ENCODE peak calls at places on chromosomes 11 and 22, in seven cellular contexts. One of them, this sample, is unnamed.

GRCh38 chr22:22408731-22409696 is 99.5 kb downstream of the ZNF280B start:
- DNase-seq in A673: peak; percentile 23
- DNase-seq in CD8-positive, alpha-beta memory T cell: no peak
- DNase-seq in stomach: no peak
- DNase-seq in colonic mucosa: no peak
- DNase-seq in pancreas: peak; percentile 50
- DNase-seq in psoas muscle: no peak
- DNase-seq in this sample: no peak

GRCh38 chr11:2778630-2779498 is 79.1 kb upstream of the KCNQ1OT1 start:
- DNase-seq in pancreas: peak; percentile 89
- DNase-seq in A673: no peak
- DNase-seq in psoas muscle: peak; percentile 90
- DNase-seq in CD8-positive, alpha-beta memory T cell: no peak
- DNase-seq in stomach: peak; percentile 93
- DNase-seq in colonic mucosa: peak; percentile 85
- DNase-seq in this sample: peak; percentile 94

GRCh38 chr11:126431401-126432064 is 76.0 kb downstream of the ST3GAL4 start:
- DNase-seq in A673: no peak
- DNase-seq in pancreas: no peak
- DNase-seq in psoas muscle: peak; percentile 72
- DNase-seq in stomach: peak; percentile 38
- DNase-seq in colonic mucosa: peak; percentile 84
- DNase-seq in CD8-positive, alpha-beta memory T cell: no peak
- DNase-seq in this sample: peak; percentile 88

GRCh38 chr11:20342347-20343279 is 20.9 kb upstream of the HTATIP2 start:
- DNase-seq in stomach: no peak
- DNase-seq in A673: peak; percentile 39
- DNase-seq in CD8-positive, alpha-beta memory T cell: no peak
- DNase-seq in colonic mucosa: no peak
- DNase-seq in psoas muscle: no peak
- DNase-seq in pancreas: no peak
- DNase-seq in this sample: no peak

GRCh38 chr22:31093956-31094622 is 13.0 kb downstream of the SMTN start:
- DNase-seq in colonic mucosa: no peak
- DNase-seq in CD8-positive, alpha-beta memory T cell: no peak
- DNase-seq in stomach: peak; percentile 51
- DNase-seq in pancreas: peak; percentile 29
- DNase-seq in A673: no peak
- DNase-seq in psoas muscle: peak; percentile 81
- DNase-seq in this sample: peak; percentile 82

GRCh38 chr22:25572708-25573161 is 8.3 kb downstream of the GRK3 start:
- DNase-seq in pancreas: no peak
- DNase-seq in psoas muscle: no peak
- DNase-seq in stomach: no peak
- DNase-seq in colonic mucosa: no peak
- DNase-seq in A673: no peak
- DNase-seq in CD8-positive, alpha-beta memory T cell: no peak
- DNase-seq in this sample: no peak

GRCh38 chr11:18310800-18311340 is 11.1 kb downstream of the HPS5 start:
- DNase-seq in pancreas: no peak
- DNase-seq in CD8-positive, alpha-beta memory T cell: no peak
- DNase-seq in colonic mucosa: no peak
- DNase-seq in psoas muscle: no peak
- DNase-seq in stomach: no peak
- DNase-seq in A673: no peak
- DNase-seq in this sample: no peak

GRCh38 chr11:107999759-108000455 is 8.8 kb upstream of the CUL5 start:
- DNase-seq in psoas muscle: no peak
- DNase-seq in pancreas: no peak
- DNase-seq in stomach: no peak
- DNase-seq in colonic mucosa: no peak
- DNase-seq in A673: peak; percentile 85
- DNase-seq in CD8-positive, alpha-beta memory T cell: peak; percentile 8
- DNase-seq in this sample: no peak

GRCh38 chr11:9697766-9698165 is 33.9 kb downstream of the SWAP70 start:
- DNase-seq in colonic mucosa: no peak
- DNase-seq in stomach: no peak
- DNase-seq in A673: no peak
- DNase-seq in CD8-positive, alpha-beta memory T cell: no peak
- DNase-seq in pancreas: no peak
- DNase-seq in psoas muscle: no peak
- DNase-seq in this sample: no peak

GRCh38 chr11:57126766-57127400 is 54.9 kb upstream of the LRRC55 start:
- DNase-seq in psoas muscle: no peak
- DNase-seq in A673: no peak
- DNase-seq in stomach: no peak
- DNase-seq in CD8-positive, alpha-beta memory T cell: no peak
- DNase-seq in pancreas: no peak
- DNase-seq in colonic mucosa: no peak
- DNase-seq in this sample: no peak

GRCh38 chr11:85961130-85961529 is 105.9 kb downstream of the CCDC83 start:
- DNase-seq in pancreas: no peak
- DNase-seq in colonic mucosa: no peak
- DNase-seq in psoas muscle: no peak
- DNase-seq in A673: no peak
- DNase-seq in stomach: no peak
- DNase-seq in CD8-positive, alpha-beta memory T cell: no peak
- DNase-seq in this sample: no peak

GRCh38 chr11:62552931-62553838 is 6.6 kb upstream of the AHNAK start:
- DNase-seq in colonic mucosa: peak; percentile 90
- DNase-seq in pancreas: peak; percentile 81
- DNase-seq in A673: peak; percentile 76
- DNase-seq in stomach: peak; percentile 91
- DNase-seq in psoas muscle: peak; percentile 94
- DNase-seq in CD8-positive, alpha-beta memory T cell: peak; percentile 47
- DNase-seq in this sample: peak; percentile 87

GRCh38 chr11:29166306-29166705 is 850.5 kb downstream of the KCNA4 start:
- DNase-seq in psoas muscle: no peak
- DNase-seq in pancreas: no peak
- DNase-seq in A673: no peak
- DNase-seq in CD8-positive, alpha-beta memory T cell: no peak
- DNase-seq in stomach: no peak
- DNase-seq in colonic mucosa: no peak
- DNase-seq in this sample: no peak

GRCh38 chr11:19614370-19614936 is 98.2 kb upstream of the NAV2 start:
- DNase-seq in stomach: no peak
- DNase-seq in psoas muscle: no peak
- DNase-seq in A673: no peak
- DNase-seq in pancreas: no peak
- DNase-seq in colonic mucosa: no peak
- DNase-seq in CD8-positive, alpha-beta memory T cell: no peak
- DNase-seq in this sample: no peak

GRCh38 chr11:2694995-2695939 is 4.5 kb downstream of the KCNQ1OT1 start:
- DNase-seq in pancreas: no peak
- DNase-seq in stomach: no peak
- DNase-seq in A673: no peak
- DNase-seq in psoas muscle: no peak
- DNase-seq in CD8-positive, alpha-beta memory T cell: no peak
- DNase-seq in colonic mucosa: no peak
- DNase-seq in this sample: no peak

GRCh38 chr11:77074626-77075221 is 8.0 kb downstream of the CAPN5 start:
- DNase-seq in psoas muscle: no peak
- DNase-seq in colonic mucosa: peak; percentile 46
- DNase-seq in pancreas: no peak
- DNase-seq in A673: no peak
- DNase-seq in stomach: peak; percentile 22
- DNase-seq in CD8-positive, alpha-beta memory T cell: no peak
- DNase-seq in this sample: no peak

GRCh38 chr22:44449061-44449682 is 48.9 kb downstream of the RTL6 start:
- DNase-seq in A673: peak; percentile 18
- DNase-seq in psoas muscle: no peak
- DNase-seq in colonic mucosa: no peak
- DNase-seq in pancreas: no peak
- DNase-seq in stomach: no peak
- DNase-seq in CD8-positive, alpha-beta memory T cell: no peak
- DNase-seq in this sample: no peak

GRCh38 chr22:38828191-38828590 is 15.6 kb downstream of the NPTXR start:
- DNase-seq in A673: no peak
- DNase-seq in CD8-positive, alpha-beta memory T cell: no peak
- DNase-seq in stomach: no peak
- DNase-seq in colonic mucosa: no peak
- DNase-seq in pancreas: no peak
- DNase-seq in psoas muscle: peak; percentile 19
- DNase-seq in this sample: no peak

GRCh38 chr11:27213232-27213660 is 149.8 kb downstream of the CCDC34 start:
- DNase-seq in pancreas: no peak
- DNase-seq in A673: peak; percentile 100
- DNase-seq in colonic mucosa: peak; percentile 13
- DNase-seq in CD8-positive, alpha-beta memory T cell: no peak
- DNase-seq in psoas muscle: no peak
- DNase-seq in stomach: no peak
- DNase-seq in this sample: no peak

GRCh38 chr11:113904379-113905101 is at the start of gene HTR3B:
- DNase-seq in CD8-positive, alpha-beta memory T cell: no peak
- DNase-seq in stomach: no peak
- DNase-seq in psoas muscle: no peak
- DNase-seq in colonic mucosa: no peak
- DNase-seq in pancreas: no peak
- DNase-seq in A673: peak; percentile 78
- DNase-seq in this sample: no peak

GRCh38 chr22:25386538-25386884 is 167.1 kb downstream of the CRYBB2 start:
- DNase-seq in stomach: no peak
- DNase-seq in CD8-positive, alpha-beta memory T cell: no peak
- DNase-seq in colonic mucosa: no peak
- DNase-seq in A673: no peak
- DNase-seq in pancreas: no peak
- DNase-seq in psoas muscle: no peak
- DNase-seq in this sample: no peak

DNA sequence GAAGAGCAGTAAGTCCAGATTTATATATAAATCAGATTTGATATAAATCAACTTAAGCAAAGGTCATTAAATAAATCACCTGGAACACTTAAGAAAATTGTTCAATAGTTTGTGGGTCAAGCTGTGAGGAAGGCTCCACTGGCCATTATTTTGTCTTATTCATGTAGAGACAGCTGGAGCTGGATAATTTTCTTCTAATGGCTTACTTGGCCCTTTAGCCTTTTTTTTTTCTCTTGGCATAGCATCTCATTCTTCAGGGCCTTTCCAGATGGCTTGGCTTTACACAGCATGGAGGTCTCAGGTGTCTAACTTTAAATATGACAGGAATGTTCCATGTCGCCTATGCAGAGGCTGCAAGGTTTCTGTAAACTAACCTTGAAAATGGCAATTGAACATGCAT is 247.9 kb upstream of the CNTN5 start:
- DNase-seq in A673: no peak
- DNase-seq in pancreas: no peak
- DNase-seq in stomach: no peak
- DNase-seq in psoas muscle: no peak
- DNase-seq in CD8-positive, alpha-beta memory T cell: no peak
- DNase-seq in colonic mucosa: no peak
- DNase-seq in this sample: no peak
- H3K9me3 ChIP-seq in A673: peaks cover 19% of the 10 kb centered on the region
- H3K9me3 ChIP-seq in pancreas: no peaks in the 10 kb centered on the region
- H3K9me3 ChIP-seq in stomach: no peaks in the 10 kb centered on the region
- H3K9me3 ChIP-seq in psoas muscle: peaks cover 7% of the 10 kb centered on the region
- H3K9me3 ChIP-seq in CD8-positive, alpha-beta memory T cell: no peaks in the 10 kb centered on the region
- H3K9me3 ChIP-seq in colonic mucosa: peaks cover 3% of the 10 kb centered on the region
- H3K9me3 ChIP-seq in this sample: no peaks in the 10 kb centered on the region

DNA sequence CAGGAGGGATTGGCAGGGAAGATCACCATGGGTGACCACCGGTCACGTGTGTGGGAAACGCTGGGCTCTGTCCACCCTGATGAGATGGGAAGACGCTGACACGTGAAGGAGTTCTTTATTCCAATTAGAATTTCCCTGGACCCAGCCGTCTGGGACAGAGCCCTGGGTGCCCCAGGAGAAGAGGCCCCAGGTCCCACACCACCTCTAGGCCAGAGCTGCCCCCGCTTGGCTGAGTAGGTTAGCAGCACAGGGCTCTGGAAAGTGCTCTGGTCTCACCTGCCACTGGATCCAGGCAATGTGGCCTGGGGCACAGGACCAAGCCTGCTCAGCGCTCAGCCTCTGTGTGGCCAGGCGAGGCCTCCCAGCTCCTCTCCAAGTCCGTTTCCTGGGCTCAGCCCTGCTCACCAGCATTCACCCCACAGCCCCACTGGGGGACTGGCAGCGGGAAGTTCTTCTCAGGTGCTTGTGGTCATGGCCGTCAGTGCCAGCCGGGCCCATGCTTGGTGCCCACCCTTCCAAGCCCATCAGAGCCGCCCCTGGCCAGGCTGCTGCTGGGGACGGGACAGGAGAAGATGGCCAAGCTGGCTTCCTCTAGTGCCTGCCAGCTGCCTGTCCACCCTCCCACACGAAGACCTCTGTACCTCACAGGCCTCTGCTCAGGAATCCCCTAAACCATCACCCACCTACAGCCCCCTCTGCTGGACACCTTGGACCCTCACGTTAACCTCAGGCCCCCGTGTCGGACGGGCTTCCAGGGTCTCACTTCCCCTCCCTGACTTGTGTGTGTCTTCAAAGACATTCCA is 62.5 kb upstream of the FGF3 start:
- DNase-seq in colonic mucosa: no peak
- DNase-seq in pancreas: no peak
- DNase-seq in psoas muscle: no peak
- DNase-seq in stomach: no peak
- DNase-seq in A673: no peak
- DNase-seq in CD8-positive, alpha-beta memory T cell: no peak
- DNase-seq in this sample: no peak
- H3K9me3 ChIP-seq in colonic mucosa: no peaks in the 10 kb centered on the region
- H3K9me3 ChIP-seq in pancreas: no peaks in the 10 kb centered on the region
- H3K9me3 ChIP-seq in psoas muscle: no peaks in the 10 kb centered on the region
- H3K9me3 ChIP-seq in stomach: no peaks in the 10 kb centered on the region
- H3K9me3 ChIP-seq in A673: no peaks in the 10 kb centered on the region
- H3K9me3 ChIP-seq in CD8-positive, alpha-beta memory T cell: no peaks in the 10 kb centered on the region
- H3K9me3 ChIP-seq in this sample: no peaks in the 10 kb centered on the region

GRCh38 chr11:70297341-70297740 is 26.9 kb downstream of the PPFIA1 start:
- DNase-seq in CD8-positive, alpha-beta memory T cell: no peak
- DNase-seq in A673: no peak
- DNase-seq in psoas muscle: no peak
- DNase-seq in colonic mucosa: no peak
- DNase-seq in pancreas: no peak
- DNase-seq in stomach: no peak
- DNase-seq in this sample: no peak
- H3K9me3 ChIP-seq in CD8-positive, alpha-beta memory T cell: no peaks in the 10 kb centered on the region
- H3K9me3 ChIP-seq in A673: no peaks in the 10 kb centered on the region
- H3K9me3 ChIP-seq in psoas muscle: no peaks in the 10 kb centered on the region
- H3K9me3 ChIP-seq in colonic mucosa: no peaks in the 10 kb centered on the region
- H3K9me3 ChIP-seq in pancreas: no peaks in the 10 kb centered on the region
- H3K9me3 ChIP-seq in stomach: no peaks in the 10 kb centered on the region
- H3K9me3 ChIP-seq in this sample: no peaks in the 10 kb centered on the region

GRCh38 chr22:33893486-33893885 is 26.8 kb downstream of the LARGE1 start:
- DNase-seq in CD8-positive, alpha-beta memory T cell: no peak
- DNase-seq in A673: no peak
- DNase-seq in stomach: no peak
- DNase-seq in psoas muscle: no peak
- DNase-seq in pancreas: no peak
- DNase-seq in colonic mucosa: no peak
- DNase-seq in this sample: no peak

GRCh38 chr22:33889748-33890147 is 30.5 kb downstream of the LARGE1 start:
- DNase-seq in CD8-positive, alpha-beta memory T cell: no peak
- DNase-seq in colonic mucosa: no peak
- DNase-seq in pancreas: no peak
- DNase-seq in stomach: no peak
- DNase-seq in psoas muscle: no peak
- DNase-seq in A673: no peak
- DNase-seq in this sample: no peak

GRCh38 chr22:33891992-33892391 is 28.3 kb downstream of the LARGE1 start:
- DNase-seq in A673: no peak
- DNase-seq in colonic mucosa: no peak
- DNase-seq in pancreas: no peak
- DNase-seq in stomach: no peak
- DNase-seq in CD8-positive, alpha-beta memory T cell: no peak
- DNase-seq in psoas muscle: no peak
- DNase-seq in this sample: no peak

GRCh38 chr22:33894036-33894435 is 26.2 kb downstream of the LARGE1 start:
- DNase-seq in stomach: no peak
- DNase-seq in A673: no peak
- DNase-seq in CD8-positive, alpha-beta memory T cell: no peak
- DNase-seq in psoas muscle: no peak
- DNase-seq in pancreas: no peak
- DNase-seq in colonic mucosa: no peak
- DNase-seq in this sample: no peak

GRCh38 chr22:33891455-33891854 is 28.8 kb downstream of the LARGE1 start:
- DNase-seq in A673: no peak
- DNase-seq in CD8-positive, alpha-beta memory T cell: no peak
- DNase-seq in psoas muscle: no peak
- DNase-seq in colonic mucosa: no peak
- DNase-seq in stomach: no peak
- DNase-seq in pancreas: no peak
- DNase-seq in this sample: no peak
- H3K9me3 ChIP-seq in A673: peaks cover 8% of the 10 kb centered on the region
- H3K9me3 ChIP-seq in CD8-positive, alpha-beta memory T cell: no peaks in the 10 kb centered on the region
- H3K9me3 ChIP-seq in psoas muscle: no peaks in the 10 kb centered on the region
- H3K9me3 ChIP-seq in colonic mucosa: no peaks in the 10 kb centered on the region
- H3K9me3 ChIP-seq in stomach: no peaks in the 10 kb centered on the region
- H3K9me3 ChIP-seq in pancreas: no peaks in the 10 kb centered on the region
- H3K9me3 ChIP-seq in this sample: no peaks in the 10 kb centered on the region

This sample was measured in right cardiac atrium.